ENCODE peak calls at places on chromosomes 2 and 18, in eight cellular contexts. One of them, this sample, is unnamed.

GRCh38 chr18:24126155-24126947 is 12.5 kb upstream of the CABYR start:
- DNase-seq in fibroblast of lung: peak
- DNase-seq in iPS DF 6.9: no peak
- DNase-seq in neural progenitor cell: no peak
- DNase-seq in A549: no peak
- DNase-seq in A172: no peak
- DNase-seq in IMR-90: peak
- DNase-seq in dermis blood vessel endothelial cell: no peak
- DNase-seq in this sample: peak

GRCh38 chr18:24372279-24372678 is 25.3 kb downstream of the OSBPL1A start:
- DNase-seq in dermis blood vessel endothelial cell: no peak
- DNase-seq in IMR-90: no peak
- DNase-seq in iPS DF 6.9: no peak
- DNase-seq in fibroblast of lung: no peak
- DNase-seq in A172: no peak
- DNase-seq in neural progenitor cell: no peak
- DNase-seq in A549: no peak
- DNase-seq in this sample: no peak

GRCh38 chr2:195533771-195534642 is 123.0 kb upstream of the SLC39A10 start:
- DNase-seq in dermis blood vessel endothelial cell: no peak
- DNase-seq in A172: peak
- DNase-seq in A549: peak
- DNase-seq in IMR-90: peak
- DNase-seq in fibroblast of lung: peak
- DNase-seq in iPS DF 6.9: no peak
- DNase-seq in neural progenitor cell: no peak
- DNase-seq in this sample: peak

GRCh38 chr2:212940816-212941215 is 210.6 kb downstream of the IKZF2 start:
- DNase-seq in iPS DF 6.9: peak
- DNase-seq in neural progenitor cell: peak
- DNase-seq in A549: no peak
- DNase-seq in fibroblast of lung: peak
- DNase-seq in A172: peak
- DNase-seq in dermis blood vessel endothelial cell: no peak
- DNase-seq in IMR-90: peak
- DNase-seq in this sample: peak

GRCh38 chr2:74373189-74373588 is 6.9 kb downstream of the DCTN1 start:
- DNase-seq in fibroblast of lung: no peak
- DNase-seq in A172: peak
- DNase-seq in neural progenitor cell: peak
- DNase-seq in A549: no peak
- DNase-seq in dermis blood vessel endothelial cell: no peak
- DNase-seq in IMR-90: no peak
- DNase-seq in iPS DF 6.9: no peak
- DNase-seq in this sample: no peak

GRCh38 chr2:160387558-160388262 is 105.9 kb downstream of the RBMS1 start:
- DNase-seq in IMR-90: peak
- DNase-seq in A172: peak
- DNase-seq in neural progenitor cell: no peak
- DNase-seq in A549: no peak
- DNase-seq in iPS DF 6.9: no peak
- DNase-seq in dermis blood vessel endothelial cell: peak
- DNase-seq in fibroblast of lung: peak
- DNase-seq in this sample: peak

GRCh38 chr2:74708883-74709282 is 54.8 kb downstream of the SEMA4F start:
- DNase-seq in A549: no peak
- DNase-seq in iPS DF 6.9: no peak
- DNase-seq in fibroblast of lung: no peak
- DNase-seq in neural progenitor cell: no peak
- DNase-seq in dermis blood vessel endothelial cell: peak
- DNase-seq in A172: no peak
- DNase-seq in IMR-90: peak
- DNase-seq in this sample: peak

GRCh38 chr18:26406294-26406693 is 142.1 kb downstream of the KCTD1 start:
- DNase-seq in iPS DF 6.9: no peak
- DNase-seq in fibroblast of lung: no peak
- DNase-seq in neural progenitor cell: no peak
- DNase-seq in A549: no peak
- DNase-seq in IMR-90: no peak
- DNase-seq in dermis blood vessel endothelial cell: no peak
- DNase-seq in A172: no peak
- DNase-seq in this sample: no peak

GRCh38 chr2:190909680-190910079 is 29.1 kb downstream of the GLS start:
- DNase-seq in A172: no peak
- DNase-seq in dermis blood vessel endothelial cell: no peak
- DNase-seq in A549: no peak
- DNase-seq in neural progenitor cell: no peak
- DNase-seq in iPS DF 6.9: no peak
- DNase-seq in fibroblast of lung: no peak
- DNase-seq in IMR-90: no peak
- DNase-seq in this sample: no peak

GRCh38 chr2:181848356-181848876 is 43.1 kb upstream of the ITPRID2 start:
- DNase-seq in A549: no peak
- DNase-seq in A172: no peak
- DNase-seq in IMR-90: no peak
- DNase-seq in iPS DF 6.9: no peak
- DNase-seq in fibroblast of lung: no peak
- DNase-seq in dermis blood vessel endothelial cell: no peak
- DNase-seq in neural progenitor cell: no peak
- DNase-seq in this sample: no peak

GRCh38 chr2:240463866-240464481 is 28.5 kb downstream of the GPC1 start:
- DNase-seq in neural progenitor cell: no peak
- DNase-seq in fibroblast of lung: no peak
- DNase-seq in A549: no peak
- DNase-seq in iPS DF 6.9: no peak
- DNase-seq in IMR-90: no peak
- DNase-seq in dermis blood vessel endothelial cell: no peak
- DNase-seq in A172: no peak
- DNase-seq in this sample: no peak

GRCh38 chr18:49690307-49690706 is 123.0 kb downstream of the ACAA2 start:
- DNase-seq in A549: no peak
- DNase-seq in dermis blood vessel endothelial cell: peak
- DNase-seq in iPS DF 6.9: no peak
- DNase-seq in fibroblast of lung: peak
- DNase-seq in IMR-90: peak
- DNase-seq in neural progenitor cell: no peak
- DNase-seq in A172: peak
- DNase-seq in this sample: peak

GRCh38 chr2:156399224-156399949 is 36.8 kb upstream of the GPD2 start:
- DNase-seq in dermis blood vessel endothelial cell: no peak
- DNase-seq in iPS DF 6.9: no peak
- DNase-seq in fibroblast of lung: peak
- DNase-seq in A172: no peak
- DNase-seq in IMR-90: peak
- DNase-seq in A549: peak
- DNase-seq in neural progenitor cell: no peak
- DNase-seq in this sample: peak

GRCh38 chr2:230879891-230880290 is 15.1 kb downstream of the ITM2C start:
- DNase-seq in iPS DF 6.9: no peak
- DNase-seq in neural progenitor cell: no peak
- DNase-seq in fibroblast of lung: no peak
- DNase-seq in A549: no peak
- DNase-seq in IMR-90: no peak
- DNase-seq in dermis blood vessel endothelial cell: no peak
- DNase-seq in A172: no peak
- DNase-seq in this sample: no peak

GRCh38 chr18:57587262-57587661 is 760 bp upstream of the FECH start:
- DNase-seq in IMR-90: no peak
- DNase-seq in A549: no peak
- DNase-seq in neural progenitor cell: no peak
- DNase-seq in dermis blood vessel endothelial cell: no peak
- DNase-seq in fibroblast of lung: no peak
- DNase-seq in A172: no peak
- DNase-seq in iPS DF 6.9: no peak
- DNase-seq in this sample: no peak

GRCh38 chr2:96824079-96824870 is 8.2 kb downstream of the CNNM3 start:
- DNase-seq in IMR-90: peak
- DNase-seq in A549: no peak
- DNase-seq in neural progenitor cell: no peak
- DNase-seq in A172: peak
- DNase-seq in dermis blood vessel endothelial cell: no peak
- DNase-seq in iPS DF 6.9: no peak
- DNase-seq in fibroblast of lung: no peak
- DNase-seq in this sample: peak

GRCh38 chr2:9294764-9295163 is 88.2 kb downstream of the ASAP2 start:
- DNase-seq in neural progenitor cell: no peak
- DNase-seq in dermis blood vessel endothelial cell: no peak
- DNase-seq in A549: no peak
- DNase-seq in A172: no peak
- DNase-seq in IMR-90: no peak
- DNase-seq in fibroblast of lung: no peak
- DNase-seq in iPS DF 6.9: no peak
- DNase-seq in this sample: no peak

GRCh38 chr2:73983322-73984202 is 1.1 kb upstream of the TET3 start:
- DNase-seq in A172: no peak
- DNase-seq in A549: peak
- DNase-seq in fibroblast of lung: no peak
- DNase-seq in dermis blood vessel endothelial cell: no peak
- DNase-seq in neural progenitor cell: peak
- DNase-seq in IMR-90: no peak
- DNase-seq in iPS DF 6.9: no peak
- DNase-seq in this sample: no peak

GRCh38 chr2:217827430-217828201 is 175.2 kb downstream of the TNS1 start:
- DNase-seq in fibroblast of lung: peak
- DNase-seq in dermis blood vessel endothelial cell: peak
- DNase-seq in A172: no peak
- DNase-seq in IMR-90: no peak
- DNase-seq in neural progenitor cell: no peak
- DNase-seq in A549: no peak
- DNase-seq in iPS DF 6.9: no peak
- DNase-seq in this sample: peak

GRCh38 chr18:6976935-6977334 is 140.7 kb downstream of the LAMA1 start:
- DNase-seq in A172: no peak
- DNase-seq in iPS DF 6.9: no peak
- DNase-seq in A549: no peak
- DNase-seq in neural progenitor cell: no peak
- DNase-seq in IMR-90: no peak
- DNase-seq in fibroblast of lung: no peak
- DNase-seq in dermis blood vessel endothelial cell: no peak
- DNase-seq in this sample: no peak

GRCh38 chr2:120680136-120680761 is 55.4 kb upstream of the GLI2 start:
- DNase-seq in IMR-90: peak
- DNase-seq in iPS DF 6.9: peak
- DNase-seq in neural progenitor cell: peak
- DNase-seq in dermis blood vessel endothelial cell: peak
- DNase-seq in fibroblast of lung: peak
- DNase-seq in A172: peak
- DNase-seq in A549: peak
- DNase-seq in this sample: peak

GRCh38 chr18:57775937-57776336 is 27.2 kb downstream of the ATP8B1 start:
- DNase-seq in A549: no peak
- DNase-seq in neural progenitor cell: no peak
- DNase-seq in fibroblast of lung: peak
- DNase-seq in A172: no peak
- DNase-seq in IMR-90: peak
- DNase-seq in iPS DF 6.9: no peak
- DNase-seq in dermis blood vessel endothelial cell: peak
- DNase-seq in this sample: no peak

GRCh38 chr18:36688020-36688965 is 140.5 kb downstream of the TPGS2 start:
- DNase-seq in iPS DF 6.9: peak
- DNase-seq in A172: peak
- DNase-seq in neural progenitor cell: peak
- DNase-seq in dermis blood vessel endothelial cell: peak
- DNase-seq in A549: peak
- DNase-seq in IMR-90: peak
- DNase-seq in fibroblast of lung: peak
- DNase-seq in this sample: peak

GRCh38 chr2:120779781-120780283 is 44.2 kb downstream of the GLI2 start:
- DNase-seq in dermis blood vessel endothelial cell: peak
- DNase-seq in fibroblast of lung: peak
- DNase-seq in A172: peak
- DNase-seq in A549: no peak
- DNase-seq in IMR-90: peak
- DNase-seq in neural progenitor cell: peak
- DNase-seq in iPS DF 6.9: no peak
- DNase-seq in this sample: peak

GRCh38 chr2:96760986-96761832 is 507 bp downstream of the CNNM4 start:
- DNase-seq in IMR-90: no peak
- DNase-seq in iPS DF 6.9: no peak
- DNase-seq in fibroblast of lung: peak
- DNase-seq in dermis blood vessel endothelial cell: no peak
- DNase-seq in A549: no peak
- DNase-seq in neural progenitor cell: peak
- DNase-seq in A172: no peak
- DNase-seq in this sample: peak

GRCh38 chr2:218400167-218400929 is 680 bp downstream of the CTDSP1 start:
- DNase-seq in dermis blood vessel endothelial cell: peak
- DNase-seq in A549: peak
- DNase-seq in A172: no peak
- DNase-seq in neural progenitor cell: peak
- DNase-seq in iPS DF 6.9: no peak
- DNase-seq in fibroblast of lung: no peak
- DNase-seq in IMR-90: no peak
- DNase-seq in this sample: peak

GRCh38 chr18:5546660-5547059 is 2.9 kb upstream of the EPB41L3 start:
- DNase-seq in iPS DF 6.9: no peak
- DNase-seq in dermis blood vessel endothelial cell: peak
- DNase-seq in neural progenitor cell: peak
- DNase-seq in fibroblast of lung: peak
- DNase-seq in IMR-90: peak
- DNase-seq in A172: no peak
- DNase-seq in A549: no peak
- DNase-seq in this sample: peak

This sample was measured in EH.